ENCODE peak calls at places on chromosome 20, in six cellular contexts. One of them, this sample, is unnamed.

GRCh38 chr20:4225778-4226177 is 210.4 kb upstream of the RNF24 start:
- DNase-seq in NCI-H1694: no peak
- DNase-seq in iris pigment epithelial cell: peak
- DNase-seq in HEK293T: no peak
- DNase-seq in naive thymus-derived CD4-positive, alpha-beta T cell: no peak
- DNase-seq in heart right ventricle: peak
- DNase-seq in this sample: peak

GRCh38 chr20:23205656-23206055 is 119.5 kb upstream of the CD93 start:
- DNase-seq in naive thymus-derived CD4-positive, alpha-beta T cell: no peak
- DNase-seq in NCI-H1694: no peak
- DNase-seq in heart right ventricle: peak
- DNase-seq in iris pigment epithelial cell: peak
- DNase-seq in HEK293T: no peak
- DNase-seq in this sample: peak

GRCh38 chr20:44649976-44650375 is 1.5 kb downstream of the ADA start:
- DNase-seq in HEK293T: no peak
- DNase-seq in naive thymus-derived CD4-positive, alpha-beta T cell: no peak
- DNase-seq in NCI-H1694: no peak
- DNase-seq in iris pigment epithelial cell: no peak
- DNase-seq in heart right ventricle: no peak
- DNase-seq in this sample: no peak

GRCh38 chr20:33359399-33360261 is 41.7 kb downstream of the CDK5RAP1 start:
- DNase-seq in heart right ventricle: no peak
- DNase-seq in iris pigment epithelial cell: no peak
- DNase-seq in NCI-H1694: no peak
- DNase-seq in HEK293T: no peak
- DNase-seq in naive thymus-derived CD4-positive, alpha-beta T cell: no peak
- DNase-seq in this sample: no peak

GRCh38 chr20:62804632-62805364 is at the start of gene OGFR:
- DNase-seq in naive thymus-derived CD4-positive, alpha-beta T cell: peak
- DNase-seq in NCI-H1694: peak
- DNase-seq in HEK293T: peak
- DNase-seq in heart right ventricle: peak
- DNase-seq in iris pigment epithelial cell: peak
- DNase-seq in this sample: peak

GRCh38 chr20:1895674-1896496 is 678 bp downstream of the SIRPA start:
- DNase-seq in NCI-H1694: no peak
- DNase-seq in heart right ventricle: no peak
- DNase-seq in HEK293T: no peak
- DNase-seq in naive thymus-derived CD4-positive, alpha-beta T cell: no peak
- DNase-seq in iris pigment epithelial cell: peak
- DNase-seq in this sample: no peak

GRCh38 chr20:47865451-47865850 is 80.2 kb upstream of the SULF2 start:
- DNase-seq in iris pigment epithelial cell: no peak
- DNase-seq in heart right ventricle: no peak
- DNase-seq in naive thymus-derived CD4-positive, alpha-beta T cell: no peak
- DNase-seq in NCI-H1694: no peak
- DNase-seq in HEK293T: no peak
- DNase-seq in this sample: no peak

GRCh38 chr20:62367136-62367482 is at the start of gene LAMA5:
- DNase-seq in heart right ventricle: no peak
- DNase-seq in HEK293T: peak
- DNase-seq in NCI-H1694: no peak
- DNase-seq in naive thymus-derived CD4-positive, alpha-beta T cell: no peak
- DNase-seq in iris pigment epithelial cell: no peak
- DNase-seq in this sample: no peak

GRCh38 chr20:61464634-61465033 is 212.6 kb downstream of the CDH4 start:
- DNase-seq in heart right ventricle: no peak
- DNase-seq in naive thymus-derived CD4-positive, alpha-beta T cell: no peak
- DNase-seq in iris pigment epithelial cell: no peak
- DNase-seq in HEK293T: no peak
- DNase-seq in NCI-H1694: no peak
- DNase-seq in this sample: no peak

GRCh38 chr20:3413393-3413889 is 6.0 kb upstream of the DNAAF9 start:
- DNase-seq in naive thymus-derived CD4-positive, alpha-beta T cell: no peak
- DNase-seq in iris pigment epithelial cell: no peak
- DNase-seq in NCI-H1694: no peak
- DNase-seq in heart right ventricle: no peak
- DNase-seq in HEK293T: no peak
- DNase-seq in this sample: no peak

GRCh38 chr20:47417245-47418060 is 61.0 kb upstream of the ZMYND8 start:
- DNase-seq in heart right ventricle: no peak
- DNase-seq in NCI-H1694: no peak
- DNase-seq in naive thymus-derived CD4-positive, alpha-beta T cell: no peak
- DNase-seq in iris pigment epithelial cell: no peak
- DNase-seq in HEK293T: no peak
- DNase-seq in this sample: no peak

This sample was measured in astrocyte.